ENCODE peak calls at places on chromosomes 4 and X, in nine cellular contexts. S is CD8-positive, alpha-beta memory T cell; I is spleen; L is tibial nerve; M is thoracic aorta; Z is PC-3; X is right cardiac atrium; K is mesendoderm; P is prostate gland. F is an unnamed sample.
A peak's percentile ranks its signal among the peaks of the same experiment; 100 is the strongest.

GRCh38 chr4:53476232-53477037 is 99.0 kb downstream of the FIP1L1 start:
- DNase-seq in S (no peak), I (no peak), L (no peak), M (peak; percentile 19), Z (peak; percentile 46), X (no peak), K (peak; percentile 9), P (no peak), F (no peak)

GRCh38 chr4:23614284-23614892 is 275.5 kb downstream of the PPARGC1A start:
- DNase-seq in S (no peak), I (no peak), L (no peak), M (no peak), Z (peak; percentile 43), X (no peak), K (peak; percentile 79), P (no peak), F (no peak)

GRCh38 chr4:141425124-141425523 is 204.4 kb downstream of the ZNF330 start:
- DNase-seq in S (no peak), I (no peak), L (no peak), M (no peak), Z (peak; percentile 18), X (no peak), K (peak; percentile 1), P (no peak), F (no peak)

GRCh38 chr4:182662551-182662950 is 254.6 kb downstream of the DCTD start:
- DNase-seq in S (no peak), I (no peak), L (no peak), M (no peak), Z (no peak), X (no peak), K (no peak), P (no peak), F (no peak)

GRCh38 chr4:8310306-8310705 is 40.8 kb downstream of the HTRA3 start:
- DNase-seq in S (no peak), I (peak; percentile 19), L (no peak), M (no peak), Z (no peak), X (no peak), K (no peak), P (no peak), F (no peak)

GRCh38 chr4:39565925-39566630 is 38.8 kb upstream of the UGDH start:
- DNase-seq in S (no peak), I (no peak), L (no peak), M (no peak), Z (peak; percentile 77), X (no peak), K (peak; percentile 6), P (no peak), F (no peak)

GRCh38 chrX:21734175-21734574 is 23.7 kb downstream of the SMPX start:
- DNase-seq in S (no peak), I (no peak), L (no peak), M (no peak), Z (peak; percentile 55), X (no peak), K (peak; percentile 73), P (no peak), F (no peak)

GRCh38 chr4:16591867-16592266 is 306.6 kb downstream of the LDB2 start:
- DNase-seq in S (no peak), I (no peak), L (no peak), M (no peak), Z (no peak), X (peak; percentile 87), K (peak; percentile 41), P (no peak), F (no peak)

GRCh38 chr4:107870916-107871786 is 46.4 kb downstream of the SGMS2 start:
- DNase-seq in S (no peak), I (no peak), L (no peak), M (no peak), Z (no peak), X (no peak), K (no peak), P (no peak), F (no peak)

GRCh38 chr4:17165256-17165655 is 266.8 kb upstream of the LDB2 start:
- DNase-seq in S (no peak), I (no peak), L (no peak), M (no peak), Z (no peak), X (no peak), K (no peak), P (no peak), F (no peak)

GRCh38 chr4:40897557-40898203 is 147.9 kb downstream of the NSUN7 start:
- DNase-seq in S (peak; percentile 38), I (peak; percentile 89), L (no peak), M (no peak), Z (peak; percentile 75), X (peak; percentile 85), K (peak; percentile 81), P (peak; percentile 43), F (peak; percentile 34)

GRCh38 chr4:52051615-52052474 is 741 bp downstream of the SPATA18 start:
- DNase-seq in S (no peak), I (peak; percentile 80), L (no peak), M (peak; percentile 19), Z (no peak), X (peak; percentile 88), K (peak; percentile 97), P (peak; percentile 88), F (no peak)

GRCh38 chr4:169159614-169160013 is 111.1 kb downstream of the SH3RF1 start:
- DNase-seq in S (no peak), I (no peak), L (no peak), M (no peak), Z (peak; percentile 16), X (no peak), K (no peak), P (no peak), F (no peak)
- H3K4me1 ChIP-seq in S (no peaks in the 10 kb centered on the region), I (no peaks in the 10 kb centered on the region), L (peaks cover 31% of the 10 kb centered on the region), M (peaks cover 11% of the 10 kb centered on the region), Z (peaks cover 9% of the 10 kb centered on the region), X (peaks cover 4% of the 10 kb centered on the region), K (no peaks in the 10 kb centered on the region), P (no peaks in the 10 kb centered on the region), F (no peaks in the 10 kb centered on the region)

GRCh38 chr4:1112821-1113182 is 562 bp downstream of the RNF212 start:
- DNase-seq in S (no peak), I (no peak), L (no peak), M (no peak), Z (no peak), X (no peak), K (no peak), P (no peak), F (no peak)

GRCh38 chr4:1109332-1109731 is 4.0 kb downstream of the RNF212 start:
- DNase-seq in S (no peak), I (no peak), L (no peak), M (no peak), Z (no peak), X (no peak), K (no peak), P (no peak), F (no peak)

GRCh38 chr4:1111259-1111809 is 2.0 kb downstream of the RNF212 start:
- DNase-seq in S (no peak), I (no peak), L (no peak), M (no peak), Z (no peak), X (no peak), K (no peak), P (no peak), F (no peak)

GRCh38 chr4:1112174-1112820 is 1.1 kb downstream of the RNF212 start:
- DNase-seq in S (no peak), I (no peak), L (no peak), M (no peak), Z (no peak), X (no peak), K (no peak), P (no peak), F (no peak)

DNA sequence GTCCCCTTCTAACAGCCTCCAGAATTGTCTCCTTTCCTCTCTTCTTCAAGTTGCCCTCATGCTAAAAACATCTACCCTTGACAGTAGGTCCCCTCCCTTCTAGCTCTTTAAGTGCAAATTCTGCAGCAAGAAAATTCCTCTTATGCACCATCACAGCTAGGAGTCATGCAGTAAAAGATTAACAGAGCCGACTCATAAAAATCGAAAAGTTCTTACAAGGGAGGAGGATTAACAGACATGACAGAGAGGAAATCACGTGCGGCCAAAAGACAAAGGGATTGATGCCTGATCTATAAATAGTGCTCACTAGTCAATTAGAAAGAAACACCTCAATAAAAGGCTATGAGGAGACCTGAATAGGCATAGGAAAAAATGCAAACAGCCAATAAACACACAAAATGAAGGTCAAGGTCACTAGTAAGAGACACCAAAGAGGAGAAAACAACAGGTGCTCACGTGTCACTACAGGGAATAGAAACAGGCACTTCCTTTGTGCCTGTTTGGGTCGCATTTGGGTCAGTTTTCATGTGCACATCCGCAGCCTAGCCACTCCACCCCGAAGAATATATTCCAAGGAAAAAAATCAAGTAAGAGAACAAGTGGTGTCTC is 3.4 kb downstream of the RNF212 start:
- DNase-seq in S (no peak), I (no peak), L (no peak), M (no peak), Z (no peak), X (no peak), K (no peak), P (no peak), F (no peak)
- H3K4me1 ChIP-seq in S (no peaks in the 10 kb centered on the region), I (no peaks in the 10 kb centered on the region), L (peaks cover 7% of the 10 kb centered on the region), M (no peaks in the 10 kb centered on the region), Z (no peaks in the 10 kb centered on the region), X (no peaks in the 10 kb centered on the region), K (no peaks in the 10 kb centered on the region), P (no peaks in the 10 kb centered on the region), F (no peaks in the 10 kb centered on the region)

DNA sequence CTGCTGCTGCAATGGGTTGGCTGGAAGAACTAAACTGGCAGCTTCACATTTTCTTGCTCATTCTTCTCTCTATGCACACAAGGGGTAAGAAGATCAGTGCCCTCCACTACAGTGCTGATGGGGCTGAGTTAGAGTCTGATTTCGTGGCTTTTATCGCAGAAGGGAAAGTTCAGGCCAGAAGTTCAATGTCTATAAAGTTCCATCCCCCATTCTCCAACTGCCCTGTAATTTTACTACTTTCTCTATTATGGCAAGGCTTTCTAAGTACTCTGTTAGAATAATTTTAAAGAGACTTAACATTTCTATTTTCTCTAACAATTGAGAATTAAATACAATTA is 293.9 kb downstream of the BMPR1B start:
- DNase-seq in S (no peak), I (no peak), L (no peak), M (no peak), Z (no peak), X (no peak), K (no peak), P (no peak), F (no peak)
- H3K4me1 ChIP-seq in S (no peaks in the 10 kb centered on the region), I (no peaks in the 10 kb centered on the region), L (peaks cover 37% of the 10 kb centered on the region), M (peaks cover 19% of the 10 kb centered on the region), Z (no peaks in the 10 kb centered on the region), X (no peaks in the 10 kb centered on the region), K (no peaks in the 10 kb centered on the region), P (no peaks in the 10 kb centered on the region), F (no peaks in the 10 kb centered on the region)

GRCh38 chr4:185305979-185306442 is 89.7 kb downstream of the LRP2BP start:
- DNase-seq in S (no peak), I (no peak), L (no peak), M (no peak), Z (peak; percentile 95), X (no peak), K (peak; percentile 70), P (no peak), F (no peak)

GRCh38 chr4:185307136-185307950 is 88.4 kb downstream of the LRP2BP start:
- DNase-seq in S (no peak), I (no peak), L (no peak), M (no peak), Z (peak; percentile 66), X (no peak), K (peak; percentile 85), P (no peak), F (no peak)

GRCh38 chr4:185312699-185313098 is 83.0 kb downstream of the LRP2BP start:
- DNase-seq in S (no peak), I (no peak), L (no peak), M (no peak), Z (no peak), X (no peak), K (no peak), P (no peak), F (no peak)

GRCh38 chr4:185309770-185310169 is 86.0 kb downstream of the LRP2BP start:
- DNase-seq in S (no peak), I (no peak), L (no peak), M (no peak), Z (no peak), X (no peak), K (no peak), P (no peak), F (no peak)

GRCh38 chr4:185311113-185311888 is 84.4 kb downstream of the LRP2BP start:
- DNase-seq in S (no peak), I (no peak), L (no peak), M (no peak), Z (no peak), X (no peak), K (no peak), P (no peak), F (no peak)
- H3K4me1 ChIP-seq in S (no peaks in the 10 kb centered on the region), I (no peaks in the 10 kb centered on the region), L (peaks cover 8% of the 10 kb centered on the region), M (no peaks in the 10 kb centered on the region), Z (peaks cover 14% of the 10 kb centered on the region), X (no peaks in the 10 kb centered on the region), K (peaks cover 6% of the 10 kb centered on the region), P (no peaks in the 10 kb centered on the region), F (no peaks in the 10 kb centered on the region)